ENCODE peak calls at places on chromosome 4, in six cellular contexts. One of them, this sample, is unnamed. For H3K79me2, the result is how much of the 10 kb centered on the place peaks cover.

GRCh38 chr4:166324321-166324720 is 451.3 kb downstream of the TLL1 start:
- DNase-seq in HCT116: peak
- DNase-seq in MM.1S: peak
- DNase-seq in mammary epithelial cell: peak
- DNase-seq in PC-3: peak
- DNase-seq in PC-9: no peak
- DNase-seq in this sample: peak

GRCh38 chr4:186792994-186793393 is 69.3 kb upstream of the FAT1 start:
- DNase-seq in mammary epithelial cell: no peak
- DNase-seq in HCT116: no peak
- DNase-seq in MM.1S: peak
- DNase-seq in PC-3: no peak
- DNase-seq in PC-9: no peak
- DNase-seq in this sample: no peak

GRCh38 chr4:83852085-83852451 is 316.2 kb downstream of the GPAT3 start:
- DNase-seq in HCT116: peak
- DNase-seq in MM.1S: no peak
- DNase-seq in PC-3: peak
- DNase-seq in PC-9: peak
- DNase-seq in mammary epithelial cell: peak
- DNase-seq in this sample: no peak

GRCh38 chr4:169201144-169202124 is 69.3 kb downstream of the SH3RF1 start:
- DNase-seq in PC-3: no peak
- DNase-seq in PC-9: no peak
- DNase-seq in mammary epithelial cell: no peak
- DNase-seq in HCT116: no peak
- DNase-seq in MM.1S: no peak
- DNase-seq in this sample: no peak

GRCh38 chr4:49044270-49044669 is 58.2 kb downstream of the CWH43 start:
- DNase-seq in PC-9: no peak
- DNase-seq in MM.1S: no peak
- DNase-seq in mammary epithelial cell: peak
- DNase-seq in PC-3: peak
- DNase-seq in HCT116: no peak
- DNase-seq in this sample: no peak

GRCh38 chr4:13355036-13355910 is 128.9 kb downstream of the RAB28 start:
- DNase-seq in PC-9: no peak
- DNase-seq in PC-3: no peak
- DNase-seq in MM.1S: no peak
- DNase-seq in HCT116: no peak
- DNase-seq in mammary epithelial cell: no peak
- DNase-seq in this sample: no peak

GRCh38 chr4:19776021-19776459 is 475.7 kb upstream of the SLIT2 start:
- DNase-seq in PC-3: peak
- DNase-seq in mammary epithelial cell: peak
- DNase-seq in HCT116: peak
- DNase-seq in PC-9: peak
- DNase-seq in MM.1S: no peak
- DNase-seq in this sample: no peak

GRCh38 chr4:155392486-155393184 is 15.9 kb upstream of the MAP9 start:
- DNase-seq in MM.1S: no peak
- DNase-seq in PC-9: peak
- DNase-seq in mammary epithelial cell: peak
- DNase-seq in PC-3: peak
- DNase-seq in HCT116: peak
- DNase-seq in this sample: no peak

GRCh38 chr4:52298444-52298843 is 247.3 kb downstream of the SPATA18 start:
- DNase-seq in HCT116: no peak
- DNase-seq in PC-3: peak
- DNase-seq in PC-9: no peak
- DNase-seq in MM.1S: no peak
- DNase-seq in mammary epithelial cell: peak
- DNase-seq in this sample: no peak

GRCh38 chr4:81164623-81165416 is 50.2 kb downstream of the PRKG2 start:
- DNase-seq in PC-9: peak
- DNase-seq in HCT116: peak
- DNase-seq in PC-3: peak
- DNase-seq in MM.1S: no peak
- DNase-seq in mammary epithelial cell: peak
- DNase-seq in this sample: no peak

GRCh38 chr4:8402640-8403039 is 37.9 kb downstream of the ACOX3 start:
- DNase-seq in mammary epithelial cell: no peak
- DNase-seq in HCT116: no peak
- DNase-seq in PC-3: no peak
- DNase-seq in MM.1S: no peak
- DNase-seq in PC-9: no peak
- DNase-seq in this sample: no peak

GRCh38 chr4:54941994-54942552 is 183.3 kb downstream of the KDR start:
- DNase-seq in mammary epithelial cell: no peak
- DNase-seq in HCT116: no peak
- DNase-seq in MM.1S: no peak
- DNase-seq in PC-9: no peak
- DNase-seq in PC-3: no peak
- DNase-seq in this sample: peak

GRCh38 chr4:7411896-7412585 is 22.7 kb downstream of the PSAPL1 start:
- DNase-seq in PC-9: no peak
- DNase-seq in MM.1S: no peak
- DNase-seq in mammary epithelial cell: no peak
- DNase-seq in PC-3: no peak
- DNase-seq in HCT116: no peak
- DNase-seq in this sample: no peak

GRCh38 chr4:166065324-166065723 is 192.3 kb downstream of the TLL1 start:
- DNase-seq in HCT116: no peak
- DNase-seq in PC-3: no peak
- DNase-seq in MM.1S: no peak
- DNase-seq in PC-9: no peak
- DNase-seq in mammary epithelial cell: peak
- DNase-seq in this sample: no peak

GRCh38 chr4:125505637-125506036 is 190.9 kb downstream of the FAT4 start:
- DNase-seq in MM.1S: no peak
- DNase-seq in PC-3: no peak
- DNase-seq in PC-9: no peak
- DNase-seq in HCT116: no peak
- DNase-seq in mammary epithelial cell: no peak
- DNase-seq in this sample: no peak

GRCh38 chr4:69727412-69727811 is 33.0 kb downstream of the SULT1B1 start:
- DNase-seq in HCT116: no peak
- DNase-seq in PC-9: no peak
- DNase-seq in mammary epithelial cell: no peak
- DNase-seq in MM.1S: no peak
- DNase-seq in PC-3: no peak
- DNase-seq in this sample: no peak

GRCh38 chr4:118987959-118988634 is 99.4 kb downstream of the SYNPO2 start:
- DNase-seq in HCT116: no peak
- DNase-seq in PC-3: no peak
- DNase-seq in MM.1S: no peak
- DNase-seq in mammary epithelial cell: no peak
- DNase-seq in PC-9: no peak
- DNase-seq in this sample: no peak

GRCh38 chr4:6201580-6202091 is 1.3 kb upstream of the JAKMIP1 start:
- DNase-seq in PC-9: no peak
- DNase-seq in PC-3: no peak
- DNase-seq in mammary epithelial cell: no peak
- DNase-seq in HCT116: no peak
- DNase-seq in MM.1S: no peak
- DNase-seq in this sample: peak

GRCh38 chr4:74005528-74005927 is 7.1 kb upstream of the CXCL5 start:
- DNase-seq in HCT116: no peak
- DNase-seq in PC-9: peak
- DNase-seq in mammary epithelial cell: peak
- DNase-seq in PC-3: peak
- DNase-seq in MM.1S: no peak
- DNase-seq in this sample: no peak

GRCh38 chr4:26127851-26128337 is 192.9 kb upstream of the RBPJ start:
- DNase-seq in PC-3: peak
- DNase-seq in MM.1S: no peak
- DNase-seq in mammary epithelial cell: peak
- DNase-seq in PC-9: peak
- DNase-seq in HCT116: no peak
- DNase-seq in this sample: no peak

DNA sequence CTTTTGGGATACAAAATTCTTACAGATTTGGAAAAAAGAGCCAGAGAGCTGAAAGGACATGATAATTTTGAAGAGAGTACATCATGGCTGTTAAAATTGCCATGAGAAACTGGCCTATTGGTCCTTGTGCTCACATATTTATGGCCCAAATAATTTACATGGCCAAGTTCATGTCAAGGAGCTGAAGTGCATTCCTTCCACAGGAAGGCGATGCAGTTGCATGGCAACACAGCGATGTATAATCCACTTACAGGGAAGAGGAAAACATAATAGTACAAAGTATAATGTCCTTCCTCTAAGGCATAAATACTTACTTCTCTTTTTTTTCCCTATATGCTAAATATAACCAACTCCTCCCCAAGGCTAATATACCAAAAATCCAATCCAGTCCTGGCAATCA is 914.5 kb upstream of the AGA start:
- DNase-seq in MM.1S: no peak
- DNase-seq in PC-9: no peak
- DNase-seq in HCT116: peak
- DNase-seq in PC-3: no peak
- DNase-seq in mammary epithelial cell: no peak
- DNase-seq in this sample: no peak
- TF ChIP-seq CTCF in MM.1S: no peak
- TF ChIP-seq CTCF in PC-9: no peak
- TF ChIP-seq CTCF in HCT116: peak
- TF ChIP-seq CTCF in PC-3: no peak
- TF ChIP-seq CTCF in mammary epithelial cell: no peak
- TF ChIP-seq CTCF in this sample: no peak

DNA sequence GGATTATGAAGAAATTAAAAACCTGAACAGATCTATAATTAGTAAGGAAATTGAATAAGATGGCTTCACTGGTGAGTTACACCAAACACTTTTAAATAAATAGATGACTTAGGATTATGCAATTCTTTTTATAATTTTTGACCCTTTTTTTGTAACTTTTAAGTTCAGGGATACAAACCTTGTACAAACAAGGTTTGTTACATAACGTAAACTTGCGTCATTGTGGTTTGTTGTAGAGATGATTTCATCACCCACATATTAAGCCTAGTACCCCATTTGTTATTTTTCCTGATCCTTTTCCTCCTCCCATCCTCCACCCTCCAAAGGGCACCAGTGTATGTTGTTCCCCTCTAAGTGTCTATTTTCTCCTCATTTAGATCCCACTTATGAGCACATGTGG is 75.7 kb downstream of the CPEB2 start:
- DNase-seq in MM.1S: no peak
- DNase-seq in PC-3: no peak
- DNase-seq in HCT116: no peak
- DNase-seq in mammary epithelial cell: peak
- DNase-seq in PC-9: no peak
- DNase-seq in this sample: no peak
- H3K79me2 ChIP-seq in MM.1S: under half
- H3K79me2 ChIP-seq in PC-3: under half
- H3K79me2 ChIP-seq in HCT116: under half
- H3K79me2 ChIP-seq in mammary epithelial cell: under half
- H3K79me2 ChIP-seq in PC-9: under half
- H3K79me2 ChIP-seq in this sample: under half

DNA sequence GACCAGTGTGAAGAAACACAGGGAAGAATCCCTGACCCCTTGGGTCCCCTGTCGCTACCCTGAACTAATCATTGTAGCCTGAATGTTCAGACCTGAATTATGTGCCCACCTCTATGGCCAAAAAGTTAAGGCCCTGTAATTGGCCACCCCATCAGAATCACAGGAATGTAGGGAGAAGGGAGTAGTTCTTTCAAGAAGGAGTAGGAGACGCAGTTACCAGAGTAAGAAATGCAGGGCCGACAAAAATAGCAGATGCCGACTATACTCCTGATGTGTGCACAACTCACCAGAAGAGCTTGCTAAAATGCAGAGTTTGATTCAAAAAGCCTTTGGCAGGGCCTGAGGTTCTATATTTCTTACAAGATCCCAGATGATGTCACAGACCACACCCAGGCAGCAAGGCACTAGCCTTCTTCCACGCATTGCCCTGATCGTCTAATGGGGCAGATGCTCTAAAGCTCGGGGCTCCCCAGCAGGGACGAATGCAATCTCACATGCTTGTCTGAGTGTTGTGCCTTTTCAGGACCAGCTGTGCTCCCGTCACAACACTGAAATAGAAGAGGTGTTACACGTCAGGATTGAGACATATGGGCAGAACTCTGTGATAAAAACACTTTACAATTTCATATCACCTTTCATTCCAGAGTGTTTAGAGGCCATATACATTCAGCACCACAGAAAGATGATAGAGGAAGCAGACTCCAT is 160.9 kb upstream of the FAM241A start:
- DNase-seq in PC-9: no peak
- DNase-seq in mammary epithelial cell: no peak
- DNase-seq in HCT116: no peak
- DNase-seq in PC-3: no peak
- DNase-seq in MM.1S: no peak
- DNase-seq in this sample: no peak
- TF ChIP-seq CTCF in PC-9: no peak
- TF ChIP-seq CTCF in mammary epithelial cell: no peak
- TF ChIP-seq CTCF in HCT116: no peak
- TF ChIP-seq CTCF in PC-3: no peak
- TF ChIP-seq CTCF in MM.1S: no peak
- TF ChIP-seq CTCF in this sample: no peak

DNA sequence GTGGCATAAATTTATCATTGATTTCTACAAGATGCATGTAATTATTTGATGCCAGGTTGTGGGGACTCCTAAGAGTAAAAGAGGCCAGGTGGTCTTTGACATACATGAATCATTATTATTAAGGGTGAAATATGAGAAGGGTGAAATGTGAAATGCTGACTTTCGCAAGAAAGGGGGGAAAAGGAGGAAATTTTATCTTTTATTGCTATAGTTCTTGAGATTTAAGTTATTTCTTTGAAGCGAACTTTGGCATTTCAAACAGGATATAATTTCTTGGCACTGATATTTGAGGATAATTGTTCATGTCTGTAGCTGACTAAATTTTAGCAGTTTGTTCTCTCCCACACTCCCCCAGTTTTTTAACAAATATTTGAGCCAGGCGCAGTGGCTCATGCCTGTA is 80.1 kb downstream of the TMEM131L start:
- DNase-seq in HCT116: no peak
- DNase-seq in MM.1S: no peak
- DNase-seq in PC-3: no peak
- DNase-seq in mammary epithelial cell: no peak
- DNase-seq in PC-9: no peak
- DNase-seq in this sample: no peak
- H3K79me2 ChIP-seq in HCT116: under half
- H3K79me2 ChIP-seq in MM.1S: under half
- H3K79me2 ChIP-seq in PC-3: under half
- H3K79me2 ChIP-seq in mammary epithelial cell: under half
- H3K79me2 ChIP-seq in PC-9: under half
- H3K79me2 ChIP-seq in this sample: half or more

GRCh38 chr4:136687118-136687517 is 845.2 kb downstream of the PCDH18 start:
- DNase-seq in HCT116: no peak
- DNase-seq in PC-3: no peak
- DNase-seq in MM.1S: no peak
- DNase-seq in PC-9: no peak
- DNase-seq in mammary epithelial cell: no peak
- DNase-seq in this sample: no peak
- TF ChIP-seq CTCF in HCT116: peak
- TF ChIP-seq CTCF in PC-3: no peak
- TF ChIP-seq CTCF in MM.1S: no peak
- TF ChIP-seq CTCF in PC-9: no peak
- TF ChIP-seq CTCF in mammary epithelial cell: no peak
- TF ChIP-seq CTCF in this sample: no peak